ENCODE peak calls at places on chromosomes 3 and 15, in eight cellular contexts. One of them, this sample, is unnamed.

GRCh38 chr15:74431645-74432044 is 2.1 kb downstream of the SEMA7A start:
- DNase-seq in AG08396: no peak
- DNase-seq in fibroblast of the aortic adventitia: no peak
- DNase-seq in NCI-H1092: no peak
- DNase-seq in GM13976: peak; percentile 25
- DNase-seq in activated gamma-delta T cell treated with Interleukin-2 at 50 U/mL for 16 hours: no peak
- DNase-seq in non-pigmented ciliary epithelial cell: no peak
- DNase-seq in GM06990: no peak
- DNase-seq in this sample: no peak

GRCh38 chr3:146536681-146537080 is 7.7 kb downstream of the PLSCR1 start:
- DNase-seq in AG08396: no peak
- DNase-seq in fibroblast of the aortic adventitia: peak; percentile 86
- DNase-seq in NCI-H1092: no peak
- DNase-seq in GM13976: no peak
- DNase-seq in activated gamma-delta T cell treated with Interleukin-2 at 50 U/mL for 16 hours: no peak
- DNase-seq in non-pigmented ciliary epithelial cell: no peak
- DNase-seq in GM06990: no peak
- DNase-seq in this sample: no peak

GRCh38 chr3:112640333-112640863 is 545 bp downstream of the CCDC80 start:
- DNase-seq in AG08396: peak; percentile 56
- DNase-seq in fibroblast of the aortic adventitia: peak; percentile 86
- DNase-seq in NCI-H1092: no peak
- DNase-seq in GM13976: no peak
- DNase-seq in activated gamma-delta T cell treated with Interleukin-2 at 50 U/mL for 16 hours: no peak
- DNase-seq in non-pigmented ciliary epithelial cell: peak; percentile 69
- DNase-seq in GM06990: no peak
- DNase-seq in this sample: no peak

GRCh38 chr3:146589899-146590508 is 15.1 kb downstream of the PLSCR5 start:
- DNase-seq in AG08396: peak; percentile 18
- DNase-seq in fibroblast of the aortic adventitia: peak; percentile 76
- DNase-seq in NCI-H1092: peak; percentile 11
- DNase-seq in GM13976: peak; percentile 9
- DNase-seq in activated gamma-delta T cell treated with Interleukin-2 at 50 U/mL for 16 hours: no peak
- DNase-seq in non-pigmented ciliary epithelial cell: no peak
- DNase-seq in GM06990: no peak
- DNase-seq in this sample: no peak

GRCh38 chr3:68436619-68437411 is 495.5 kb downstream of the TAFA4 start:
- DNase-seq in AG08396: no peak
- DNase-seq in fibroblast of the aortic adventitia: no peak
- DNase-seq in NCI-H1092: no peak
- DNase-seq in GM13976: no peak
- DNase-seq in activated gamma-delta T cell treated with Interleukin-2 at 50 U/mL for 16 hours: no peak
- DNase-seq in non-pigmented ciliary epithelial cell: no peak
- DNase-seq in GM06990: no peak
- DNase-seq in this sample: no peak

GRCh38 chr3:31873254-31873653 is 107.8 kb downstream of the OSBPL10 start:
- DNase-seq in AG08396: no peak
- DNase-seq in fibroblast of the aortic adventitia: no peak
- DNase-seq in NCI-H1092: no peak
- DNase-seq in GM13976: no peak
- DNase-seq in activated gamma-delta T cell treated with Interleukin-2 at 50 U/mL for 16 hours: no peak
- DNase-seq in non-pigmented ciliary epithelial cell: no peak
- DNase-seq in GM06990: no peak
- DNase-seq in this sample: no peak

GRCh38 chr15:66188464-66188863 is 65.1 kb downstream of the MEGF11 start:
- DNase-seq in AG08396: no peak
- DNase-seq in fibroblast of the aortic adventitia: no peak
- DNase-seq in NCI-H1092: no peak
- DNase-seq in GM13976: no peak
- DNase-seq in activated gamma-delta T cell treated with Interleukin-2 at 50 U/mL for 16 hours: no peak
- DNase-seq in non-pigmented ciliary epithelial cell: no peak
- DNase-seq in GM06990: no peak
- DNase-seq in this sample: no peak

GRCh38 chr3:45719761-45720487 is 30.7 kb downstream of the SACM1L start:
- DNase-seq in AG08396: no peak
- DNase-seq in fibroblast of the aortic adventitia: no peak
- DNase-seq in NCI-H1092: no peak
- DNase-seq in GM13976: no peak
- DNase-seq in activated gamma-delta T cell treated with Interleukin-2 at 50 U/mL for 16 hours: no peak
- DNase-seq in non-pigmented ciliary epithelial cell: no peak
- DNase-seq in GM06990: no peak
- DNase-seq in this sample: no peak

GRCh38 chr15:63832620-63833245 is 1.0 kb downstream of the HERC1 start:
- DNase-seq in AG08396: no peak
- DNase-seq in fibroblast of the aortic adventitia: no peak
- DNase-seq in NCI-H1092: no peak
- DNase-seq in GM13976: no peak
- DNase-seq in activated gamma-delta T cell treated with Interleukin-2 at 50 U/mL for 16 hours: no peak
- DNase-seq in non-pigmented ciliary epithelial cell: no peak
- DNase-seq in GM06990: no peak
- DNase-seq in this sample: no peak

GRCh38 chr15:43800286-43801136 is at the start of gene HYPK:
- DNase-seq in AG08396: peak; percentile 83
- DNase-seq in fibroblast of the aortic adventitia: peak; percentile 87
- DNase-seq in NCI-H1092: peak; percentile 63
- DNase-seq in GM13976: peak; percentile 89
- DNase-seq in activated gamma-delta T cell treated with Interleukin-2 at 50 U/mL for 16 hours: peak; percentile 93
- DNase-seq in non-pigmented ciliary epithelial cell: no peak
- DNase-seq in GM06990: peak; percentile 90
- DNase-seq in this sample: peak; percentile 61

GRCh38 chr3:112739252-112739945 is 98.5 kb upstream of the CCDC80 start:
- DNase-seq in AG08396: peak; percentile 27
- DNase-seq in fibroblast of the aortic adventitia: peak; percentile 72
- DNase-seq in NCI-H1092: no peak
- DNase-seq in GM13976: no peak
- DNase-seq in activated gamma-delta T cell treated with Interleukin-2 at 50 U/mL for 16 hours: no peak
- DNase-seq in non-pigmented ciliary epithelial cell: no peak
- DNase-seq in GM06990: no peak
- DNase-seq in this sample: no peak

GRCh38 chr15:77831989-77832388 is 199.3 kb upstream of the LINGO1 start:
- DNase-seq in AG08396: no peak
- DNase-seq in fibroblast of the aortic adventitia: no peak
- DNase-seq in NCI-H1092: no peak
- DNase-seq in GM13976: no peak
- DNase-seq in activated gamma-delta T cell treated with Interleukin-2 at 50 U/mL for 16 hours: no peak
- DNase-seq in non-pigmented ciliary epithelial cell: no peak
- DNase-seq in GM06990: no peak
- DNase-seq in this sample: no peak

GRCh38 chr3:105513042-105513441 is 146.3 kb downstream of the ALCAM start:
- DNase-seq in AG08396: peak; percentile 45
- DNase-seq in fibroblast of the aortic adventitia: peak; percentile 87
- DNase-seq in NCI-H1092: no peak
- DNase-seq in GM13976: no peak
- DNase-seq in activated gamma-delta T cell treated with Interleukin-2 at 50 U/mL for 16 hours: no peak
- DNase-seq in non-pigmented ciliary epithelial cell: peak; percentile 53
- DNase-seq in GM06990: no peak
- DNase-seq in this sample: no peak

GRCh38 chr15:67149859-67150824 is 84.7 kb downstream of the SMAD3 start:
- DNase-seq in AG08396: peak; percentile 81
- DNase-seq in fibroblast of the aortic adventitia: peak; percentile 99
- DNase-seq in NCI-H1092: no peak
- DNase-seq in GM13976: peak; percentile 58
- DNase-seq in activated gamma-delta T cell treated with Interleukin-2 at 50 U/mL for 16 hours: no peak
- DNase-seq in non-pigmented ciliary epithelial cell: peak; percentile 96
- DNase-seq in GM06990: no peak
- DNase-seq in this sample: no peak

GRCh38 chr3:110903771-110904532 is 167.7 kb upstream of the NECTIN3 start:
- DNase-seq in AG08396: no peak
- DNase-seq in fibroblast of the aortic adventitia: no peak
- DNase-seq in NCI-H1092: no peak
- DNase-seq in GM13976: no peak
- DNase-seq in activated gamma-delta T cell treated with Interleukin-2 at 50 U/mL for 16 hours: no peak
- DNase-seq in non-pigmented ciliary epithelial cell: no peak
- DNase-seq in GM06990: no peak
- DNase-seq in this sample: no peak

GRCh38 chr3:172246107-172246870 is 202.0 kb downstream of the GHSR start:
- DNase-seq in AG08396: no peak
- DNase-seq in fibroblast of the aortic adventitia: no peak
- DNase-seq in NCI-H1092: no peak
- DNase-seq in GM13976: no peak
- DNase-seq in activated gamma-delta T cell treated with Interleukin-2 at 50 U/mL for 16 hours: no peak
- DNase-seq in non-pigmented ciliary epithelial cell: no peak
- DNase-seq in GM06990: no peak
- DNase-seq in this sample: no peak

GRCh38 chr3:127987309-127987995 is 64.8 kb upstream of the SEC61A1 start:
- DNase-seq in AG08396: no peak
- DNase-seq in fibroblast of the aortic adventitia: no peak
- DNase-seq in NCI-H1092: no peak
- DNase-seq in GM13976: no peak
- DNase-seq in activated gamma-delta T cell treated with Interleukin-2 at 50 U/mL for 16 hours: no peak
- DNase-seq in non-pigmented ciliary epithelial cell: no peak
- DNase-seq in GM06990: no peak
- DNase-seq in this sample: no peak

GRCh38 chr3:111484666-111485065 is 57.3 kb upstream of the CD96 start:
- DNase-seq in AG08396: no peak
- DNase-seq in fibroblast of the aortic adventitia: peak; percentile 98
- DNase-seq in NCI-H1092: no peak
- DNase-seq in GM13976: no peak
- DNase-seq in activated gamma-delta T cell treated with Interleukin-2 at 50 U/mL for 16 hours: no peak
- DNase-seq in non-pigmented ciliary epithelial cell: peak; percentile 18
- DNase-seq in GM06990: no peak
- DNase-seq in this sample: no peak

GRCh38 chr15:63600646-63601025 is 3.4 kb downstream of the FBXL22 start:
- DNase-seq in AG08396: peak; percentile 98
- DNase-seq in fibroblast of the aortic adventitia: peak; percentile 89
- DNase-seq in NCI-H1092: peak; percentile 90
- DNase-seq in GM13976: peak; percentile 92
- DNase-seq in activated gamma-delta T cell treated with Interleukin-2 at 50 U/mL for 16 hours: peak; percentile 85
- DNase-seq in non-pigmented ciliary epithelial cell: peak; percentile 54
- DNase-seq in GM06990: peak; percentile 98
- DNase-seq in this sample: peak; percentile 26

GRCh38 chr3:4021162-4021561 is 221.9 kb downstream of the LRRN1 start:
- DNase-seq in AG08396: no peak
- DNase-seq in fibroblast of the aortic adventitia: no peak
- DNase-seq in NCI-H1092: no peak
- DNase-seq in GM13976: no peak
- DNase-seq in activated gamma-delta T cell treated with Interleukin-2 at 50 U/mL for 16 hours: no peak
- DNase-seq in non-pigmented ciliary epithelial cell: no peak
- DNase-seq in GM06990: no peak
- DNase-seq in this sample: no peak

GRCh38 chr15:64146041-64146440 is 5.5 kb upstream of the SNX22 start:
- DNase-seq in AG08396: no peak
- DNase-seq in fibroblast of the aortic adventitia: no peak
- DNase-seq in NCI-H1092: no peak
- DNase-seq in GM13976: no peak
- DNase-seq in activated gamma-delta T cell treated with Interleukin-2 at 50 U/mL for 16 hours: no peak
- DNase-seq in non-pigmented ciliary epithelial cell: no peak
- DNase-seq in GM06990: no peak
- DNase-seq in this sample: no peak